ENCODE peak calls at places on chromosomes 5 and 9, in six cellular contexts. X, B, M, O, R and Y are unnamed samples.

GRCh38 chr9:110750272-110750671 is 81.7 kb downstream of the MUSK start:
- DNase-seq in R (no peak), O (peak), X (no peak), M (no peak), B (peak), Y (no peak)

GRCh38 chr9:111474385-111474784 is 9.8 kb downstream of the ECPAS start:
- DNase-seq in R (no peak), X (no peak), O (no peak), M (no peak), B (no peak), Y (no peak)

GRCh38 chr9:115400801-115401200 is 282.8 kb upstream of the TNC start:
- DNase-seq in O (no peak), B (no peak), X (peak), M (no peak), R (no peak), Y (no peak)

GRCh38 chr5:980001-980588 is 28.5 kb upstream of the NKD2 start:
- DNase-seq in O (no peak), X (no peak), M (no peak), B (no peak), R (no peak), Y (no peak)

GRCh38 chr9:135247174-135247930 is 159.9 kb downstream of the OLFM1 start:
- DNase-seq in B (no peak), R (peak), X (no peak), M (peak), O (no peak), Y (no peak)

GRCh38 chr5:141371572-141372475 is 1.8 kb downstream of the PCDHGB3 start:
- DNase-seq in R (no peak), M (no peak), X (no peak), O (no peak), B (no peak), Y (no peak)

GRCh38 chr5:56848206-56848605 is 32.9 kb downstream of the MAP3K1 start:
- DNase-seq in X (no peak), R (no peak), B (no peak), O (no peak), M (no peak), Y (no peak)

GRCh38 chr9:137757139-137757538 is 120.4 kb upstream of the CACNA1B start:
- DNase-seq in B (peak), R (no peak), M (peak), X (no peak), O (no peak), Y (no peak)

GRCh38 chr5:537621-538071 is 13.4 kb upstream of the SLC9A3 start:
- DNase-seq in O (no peak), X (no peak), M (no peak), B (peak), R (no peak), Y (no peak)

GRCh38 chr9:25003686-25004085 is 458.0 kb upstream of the IZUMO3 start:
- DNase-seq in R (no peak), O (no peak), B (no peak), M (no peak), X (no peak), Y (no peak)

GRCh38 chr9:31486630-31487029 is 897.8 kb upstream of the ACO1 start:
- DNase-seq in M (no peak), R (no peak), O (no peak), X (no peak), B (no peak), Y (no peak)

GRCh38 chr5:171102877-171103610 is 206.0 kb upstream of the TLX3 start:
- DNase-seq in B (no peak), R (no peak), M (no peak), X (no peak), O (no peak), Y (no peak)

GRCh38 chr9:81687521-81688261 is 1.7 kb downstream of the TLE1 start:
- DNase-seq in X (no peak), M (peak), O (peak), R (peak), B (peak), Y (no peak)

GRCh38 chr9:136439550-136440408 is at the start of gene INPP5E:
- DNase-seq in M (peak), X (no peak), B (peak), R (peak), O (no peak), Y (peak)

GRCh38 chr9:97638666-97639065 is 5.0 kb downstream of the NCBP1 start:
- DNase-seq in R (no peak), X (no peak), O (no peak), B (no peak), M (no peak), Y (no peak)

GRCh38 chr5:159155960-159156359 is 53.4 kb downstream of the RNF145 start:
- DNase-seq in O (no peak), X (no peak), M (no peak), R (no peak), B (no peak), Y (no peak)

GRCh38 chr5:31096238-31096865 is 97.1 kb upstream of the CDH6 start:
- DNase-seq in M (no peak), R (no peak), X (peak), O (no peak), B (no peak), Y (no peak)

GRCh38 chr9:82421498-82421897 is 432.9 kb downstream of the SPATA31D1 start:
- DNase-seq in X (no peak), R (no peak), O (no peak), M (no peak), B (peak), Y (no peak)

GRCh38 chr5:24621809-24622208 is 23.0 kb downstream of the CDH10 start:
- DNase-seq in B (no peak), R (no peak), O (peak), X (no peak), M (no peak), Y (no peak)

GRCh38 chr5:73263001-73263710 is 90.2 kb downstream of the TMEM174 start:
- DNase-seq in B (no peak), R (no peak), X (no peak), O (no peak), M (no peak), Y (no peak)

GRCh38 chr9:16509946-16510504 is 360.4 kb downstream of the BNC2 start:
- DNase-seq in R (no peak), O (no peak), M (no peak), B (no peak), X (no peak), Y (no peak)

GRCh38 chr9:89666364-89666763 is 61.6 kb downstream of the GADD45G start:
- DNase-seq in B (no peak), M (no peak), X (no peak), O (no peak), R (no peak), Y (no peak)

GRCh38 chr9:129081388-129081889 is 528 bp downstream of the DOLPP1 start:
- DNase-seq in M (no peak), O (no peak), X (no peak), R (peak), B (no peak), Y (no peak)

GRCh38 chr5:91963166-91963565 is 580.0 kb upstream of the ARRDC3 start:
- DNase-seq in R (no peak), M (no peak), O (no peak), X (no peak), B (no peak), Y (no peak)

GRCh38 chr5:52709171-52709925 is 78.4 kb upstream of the ITGA1 start:
- DNase-seq in B (no peak), X (no peak), M (no peak), O (no peak), R (no peak), Y (no peak)

GRCh38 chr5:6456766-6457370 is 8.2 kb downstream of the UBE2QL1 start:
- DNase-seq in B (no peak), O (no peak), R (no peak), X (no peak), M (no peak), Y (no peak)

DNA sequence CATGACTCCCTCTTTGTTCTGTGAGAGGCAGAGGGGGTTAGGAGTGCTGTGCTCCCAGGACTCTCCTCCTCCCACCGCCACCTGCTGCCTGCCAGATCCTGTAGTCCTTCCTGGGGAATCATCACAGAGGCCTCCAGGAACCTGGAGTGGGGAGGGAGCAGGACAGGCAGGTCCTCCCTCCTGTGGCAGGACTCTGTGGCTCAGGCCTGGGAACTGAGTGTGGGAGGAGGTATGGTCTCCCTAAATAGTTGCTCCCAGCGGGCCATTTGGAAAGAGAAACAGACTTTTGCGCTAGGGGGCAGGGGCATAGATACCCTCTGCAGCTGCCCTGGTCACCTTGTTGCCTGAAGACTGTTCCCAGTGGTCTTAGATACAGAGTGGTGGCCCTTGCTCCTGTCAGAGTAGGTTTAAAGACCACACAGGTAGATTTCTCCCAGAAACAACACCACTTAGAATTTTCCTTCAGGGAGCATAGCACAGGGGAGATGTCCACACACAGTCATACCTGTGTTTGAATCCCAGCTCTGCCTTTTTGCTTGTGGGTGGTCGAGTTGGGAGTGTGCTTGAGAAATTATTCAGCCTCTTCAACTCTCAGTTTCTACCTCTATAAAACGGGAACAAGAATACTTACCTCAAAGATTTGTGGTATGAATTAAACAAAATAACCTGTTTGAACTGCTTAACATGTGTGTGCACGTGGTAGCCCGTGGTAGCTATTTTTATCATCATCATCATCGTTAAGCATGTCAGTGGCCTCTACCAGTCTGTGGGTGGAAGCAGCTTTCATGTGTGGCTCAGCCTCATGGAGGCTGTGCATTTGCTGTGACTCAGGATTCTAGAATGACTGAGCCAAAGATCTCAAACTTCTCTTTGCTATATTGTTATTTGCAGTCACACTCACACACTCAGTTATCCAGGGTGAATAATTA is 55.8 kb downstream of the SLC22A5 start:
- DNase-seq in X (no peak), O (peak), M (no peak), B (no peak), R (no peak), Y (peak)
- H3K4me3 ChIP-seq in X (no peak), O (no peak), M (no peak), B (no peak), R (no peak), Y (peak)

GRCh38 chr5:134741052-134741451 is 2.7 kb downstream of the CAMLG start:
- DNase-seq in X (no peak), O (no peak), B (no peak), M (no peak), R (no peak), Y (no peak)

GRCh38 chr5:134738133-134738962 is at the start of gene CAMLG:
- DNase-seq in M (peak), B (peak), R (peak), X (peak), O (peak), Y (peak)

GRCh38 chr5:134742134-134742533 is 3.8 kb downstream of the CAMLG start:
- DNase-seq in B (no peak), X (no peak), O (no peak), M (no peak), R (no peak), Y (no peak)

GRCh38 chr5:134736173-134736812 is 2.1 kb upstream of the CAMLG start:
- DNase-seq in X (no peak), R (no peak), M (no peak), O (no peak), B (no peak), Y (no peak)

DNA sequence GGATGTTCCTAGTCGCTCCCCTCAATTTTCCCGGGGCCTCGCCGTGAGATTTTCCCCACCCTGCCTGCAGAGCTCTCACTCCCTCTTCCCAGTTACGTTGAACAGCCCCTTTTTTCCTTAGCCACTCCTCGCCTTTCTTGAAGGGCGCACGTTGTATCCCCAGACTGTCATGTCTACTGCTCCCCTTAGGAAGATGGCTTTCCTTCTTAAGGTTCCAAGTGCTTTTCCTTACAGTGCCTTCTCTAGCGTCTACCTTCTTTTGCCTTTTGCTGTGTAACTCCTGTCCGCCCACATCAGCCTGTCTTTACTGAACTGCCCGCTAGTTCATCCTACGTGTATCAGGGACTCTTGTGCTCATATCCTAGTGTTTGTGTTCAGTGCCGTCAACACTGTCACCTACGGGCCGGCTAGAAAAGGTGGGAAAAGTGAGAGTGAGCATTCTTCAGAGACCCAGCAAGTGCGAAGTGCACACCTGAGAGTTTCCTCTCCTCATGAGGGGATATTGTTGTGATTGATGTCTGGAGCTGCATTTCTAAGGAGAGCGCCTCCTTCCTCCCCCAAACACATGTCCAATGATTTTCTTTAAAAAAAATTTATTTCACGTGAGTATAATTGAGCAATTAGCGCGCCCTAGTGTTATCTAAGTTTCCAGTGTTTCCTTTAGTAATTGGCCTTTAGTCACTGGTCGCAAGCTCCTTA is 764 bp downstream of the CAMLG start:
- DNase-seq in O (no peak), B (no peak), X (no peak), M (no peak), R (no peak), Y (no peak)
- TF ChIP-seq CTCF in O (no peak), B (no peak), X (no peak), M (no peak), R (no peak), Y (peak)

GRCh38 chr5:151230048-151230680 is 6.3 kb upstream of the CCDC69 start:
- DNase-seq in B (no peak), R (no peak), M (no peak), O (no peak), X (no peak), Y (no peak)

GRCh38 chr5:151234476-151235238 is 10.8 kb upstream of the CCDC69 start:
- DNase-seq in X (peak), B (peak), M (peak), R (peak), O (peak), Y (no peak)

GRCh38 chr5:151233576-151234202 is 9.8 kb upstream of the CCDC69 start:
- DNase-seq in R (no peak), X (no peak), M (no peak), O (no peak), B (no peak), Y (no peak)

GRCh38 chr5:151228986-151229385 is 5.1 kb upstream of the CCDC69 start:
- DNase-seq in R (no peak), M (no peak), B (no peak), X (no peak), O (no peak), Y (no peak)

DNA sequence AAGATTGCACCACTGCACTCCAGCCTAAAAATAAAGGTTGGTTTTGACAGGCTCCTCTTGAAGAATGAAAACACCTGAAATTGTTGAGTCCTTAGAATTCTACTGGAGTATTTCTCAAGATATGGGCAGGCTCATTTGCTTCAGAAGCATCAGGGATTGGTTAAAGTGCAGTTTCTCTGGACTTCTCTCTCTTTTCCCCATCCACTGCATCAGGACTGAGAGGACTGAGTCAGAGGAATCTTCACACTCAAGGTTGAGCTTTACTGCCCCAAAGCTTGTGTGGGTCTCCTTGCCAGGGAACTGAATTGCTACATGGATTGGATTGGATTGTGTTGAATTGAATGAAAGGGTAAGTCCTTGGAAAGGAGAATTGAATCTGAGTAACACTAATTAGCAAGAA is 7.5 kb upstream of the CCDC69 start:
- DNase-seq in M (no peak), O (no peak), X (no peak), R (no peak), B (no peak), Y (no peak)
- H3K4me3 ChIP-seq in M (no peak), O (no peak), X (no peak), R (no peak), B (no peak), Y (no peak)

GRCh38 chr5:96691503-96692303 is 29.5 kb downstream of the CAST start:
- DNase-seq in M (no peak), B (no peak), R (no peak), O (no peak), X (no peak), Y (no peak)
- TF ChIP-seq CTCF in M (no peak), B (no peak), R (no peak), O (no peak), X (no peak), Y (no peak)

GRCh38 chr9:133117271-133118178 is 3.5 kb downstream of the RALGDS start:
- DNase-seq in B (peak), O (no peak), M (peak), X (no peak), R (no peak), Y (no peak)
- H3K4me3 ChIP-seq in B (no peak), O (no peak), M (no peak), X (no peak), R (no peak), Y (no peak)

GRCh38 chr5:28896949-28897348 is 1858.6 kb upstream of the CDH9 start:
- DNase-seq in X (no peak), O (no peak), B (no peak), M (no peak), R (no peak), Y (no peak)
- TF ChIP-seq CTCF in X (no peak), O (no peak), B (no peak), M (no peak), R (no peak), Y (no peak)

DNA sequence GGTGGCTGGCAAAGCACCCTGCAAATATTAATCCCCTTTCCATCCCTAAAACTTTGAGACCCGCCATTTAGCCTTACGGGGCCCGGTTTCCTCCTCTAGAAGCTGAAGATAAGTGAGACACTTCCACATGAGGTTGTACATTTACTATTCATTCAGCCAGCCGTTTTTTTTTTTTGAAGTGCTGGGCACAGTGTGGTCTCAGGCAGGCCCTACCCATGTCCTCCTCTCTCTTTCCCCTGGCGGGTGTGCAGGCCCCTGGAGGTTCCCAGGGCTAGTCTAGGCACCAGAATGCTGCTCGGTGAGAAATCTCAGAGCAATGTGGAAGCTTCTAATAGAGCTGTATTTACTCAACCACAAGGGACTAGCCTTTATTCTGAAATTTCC is 107.4 kb upstream of the LARP1 start:
- DNase-seq in O (no peak), X (no peak), M (no peak), R (no peak), B (no peak), Y (no peak)
- H3K4me3 ChIP-seq in O (peak), X (no peak), M (peak), R (no peak), B (peak), Y (peak)

DNA sequence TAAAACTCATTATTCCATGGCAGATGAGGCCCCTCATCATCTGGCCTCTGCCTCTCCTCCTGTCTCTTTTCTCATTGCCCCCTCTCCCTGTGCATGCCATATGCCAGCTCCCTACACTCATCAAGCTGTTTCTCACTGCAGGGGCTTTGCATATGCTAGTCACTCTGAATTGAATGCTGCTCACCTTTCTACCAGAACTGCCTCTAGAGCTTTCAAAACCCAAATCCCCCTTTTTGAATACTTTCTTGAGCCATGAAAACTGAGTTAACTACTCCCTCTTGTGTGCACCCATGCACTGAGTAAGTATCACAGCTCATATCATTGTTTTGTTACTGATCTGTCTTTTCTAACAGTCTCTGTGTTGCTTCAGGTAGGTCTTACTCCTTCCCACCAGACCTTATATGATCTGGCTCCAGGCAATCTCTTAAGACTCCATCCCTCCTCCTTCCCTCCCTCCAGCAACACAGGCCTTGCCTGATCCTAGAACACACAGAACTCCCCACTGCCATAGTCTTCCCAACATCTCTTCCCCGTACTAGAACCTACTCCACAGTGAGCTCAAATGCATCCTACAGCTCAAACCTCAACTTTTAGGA is 60.5 kb downstream of the ASTN2 start:
- DNase-seq in X (no peak), O (no peak), R (no peak), M (no peak), B (no peak), Y (no peak)
- TF ChIP-seq CTCF in X (no peak), O (no peak), R (no peak), M (no peak), B (no peak), Y (no peak)